ENCODE peak calls at places on chromosome 19, in eight cellular contexts. Y is substantia nigra; N is upper lobe of right lung; H is CD8-positive, alpha-beta memory T cell; R is tibial nerve; O is body of pancreas; P is GM23338; Q is SK-N-MC. W is an unnamed sample.

GRCh38 chr19:405138-405965 is 3.6 kb downstream of the C2CD4C start:
- DNase-seq in P (no peak), Y (no peak), H (no peak), R (no peak), Q (no peak), N (peak), O (no peak), W (no peak)

GRCh38 chr19:38047048-38047435 is 140.0 kb downstream of the SIPA1L3 start:
- DNase-seq in P (no peak), N (no peak), H (no peak), R (no peak), Q (no peak), O (no peak), Y (no peak), W (no peak)

GRCh38 chr19:36679455-36679854 is 8.0 kb upstream of the ZNF567 start:
- DNase-seq in N (no peak), P (no peak), Q (no peak), H (no peak), Y (no peak), O (no peak), R (no peak), W (no peak)

GRCh38 chr19:55986487-55986886 is at the start of gene NLRP5:
- DNase-seq in O (peak), N (no peak), R (no peak), Q (no peak), P (no peak), Y (no peak), H (no peak), W (no peak)

GRCh38 chr19:35521124-35521743 is 6.9 kb downstream of the SBSN start:
- DNase-seq in Q (no peak), N (no peak), R (no peak), H (no peak), O (no peak), P (peak), Y (no peak), W (no peak)

GRCh38 chr19:32223595-32224370 is 121.6 kb upstream of the ZNF507 start:
- DNase-seq in Q (no peak), H (no peak), Y (no peak), N (no peak), O (no peak), P (peak), R (no peak), W (no peak)

GRCh38 chr19:458091-459042 is 2.5 kb downstream of the SHC2 start:
- DNase-seq in N (no peak), R (no peak), Q (no peak), H (no peak), Y (no peak), O (no peak), P (no peak), W (no peak)

GRCh38 chr19:19379527-19379926 is 25.9 kb upstream of the GATAD2A start:
- DNase-seq in R (no peak), O (no peak), H (no peak), Q (no peak), Y (no peak), P (no peak), N (no peak), W (no peak)

GRCh38 chr19:788821-789472 is 8.3 kb upstream of the PTBP1 start:
- DNase-seq in Q (no peak), Y (no peak), N (no peak), P (peak), R (no peak), H (no peak), O (no peak), W (no peak)

GRCh38 chr19:45172173-45172572 is 5.9 kb downstream of the TRAPPC6A start:
- DNase-seq in N (no peak), O (no peak), Q (no peak), H (no peak), Y (no peak), P (no peak), R (no peak), W (no peak)

DNA sequence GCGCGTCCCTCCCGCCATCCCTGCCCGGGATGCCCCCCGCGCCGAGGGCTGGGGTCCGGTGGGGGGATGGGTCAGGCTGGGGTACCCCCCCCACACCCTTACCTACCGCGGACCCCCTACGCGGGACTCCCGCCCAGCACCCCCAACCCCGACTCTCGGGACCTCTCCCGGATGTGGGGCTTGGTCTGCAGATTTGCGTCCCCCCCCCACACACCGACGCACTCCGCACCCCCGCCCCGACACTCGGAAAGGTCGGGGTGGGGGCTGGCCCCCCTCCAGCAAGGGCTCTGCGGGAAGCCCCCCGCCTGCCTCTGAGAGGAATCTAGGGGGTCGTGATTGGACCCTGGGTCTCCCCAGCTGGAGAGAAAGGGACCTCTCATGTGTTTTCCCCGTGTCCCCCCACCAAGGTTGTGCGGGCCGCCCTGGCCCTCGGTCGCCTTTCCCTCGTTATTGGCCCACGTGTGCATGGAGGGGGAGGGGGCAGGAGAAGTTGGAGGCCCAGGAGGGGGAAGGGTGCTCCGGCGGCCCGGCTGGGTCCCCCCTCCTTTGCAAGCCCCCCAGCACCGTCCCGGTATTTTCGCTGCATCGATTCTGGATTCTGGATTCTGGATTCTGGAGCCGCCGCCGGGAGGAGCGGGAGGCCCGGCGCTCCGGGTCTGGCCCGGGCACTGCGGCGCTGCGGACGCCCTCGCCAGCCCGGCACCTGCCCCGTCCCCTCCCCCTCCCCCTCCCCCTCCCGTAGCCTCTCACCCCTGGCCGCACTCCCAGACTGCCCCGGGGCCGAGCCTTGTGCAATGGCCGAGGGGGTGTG is 583 bp downstream of the NFIC start:
- DNase-seq in H (no peak), Y (peak), Q (no peak), N (peak), P (no peak), O (peak), R (no peak), W (no peak)
- H3K27ac ChIP-seq in H (peak), Y (peak), Q (peak), N (peak), P (no peak), O (peak), R (peak), W (peak)

GRCh38 chr19:7981199-7981598 is 24.2 kb downstream of the ELAVL1 start:
- DNase-seq in Q (no peak), H (no peak), Y (no peak), P (no peak), R (no peak), N (no peak), O (no peak), W (no peak)

GRCh38 chr19:7982103-7982502 is 23.3 kb downstream of the ELAVL1 start:
- DNase-seq in H (no peak), R (no peak), P (no peak), O (no peak), N (no peak), Y (no peak), Q (no peak), W (no peak)

GRCh38 chr19:7983286-7983950 is 22.0 kb downstream of the ELAVL1 start:
- DNase-seq in N (no peak), P (no peak), O (no peak), R (no peak), Y (no peak), H (no peak), Q (no peak), W (no peak)

GRCh38 chr19:7981661-7982060 is 23.8 kb downstream of the ELAVL1 start:
- DNase-seq in R (no peak), H (no peak), P (no peak), O (no peak), N (no peak), Q (no peak), Y (no peak), W (no peak)

GRCh38 chr19:7982651-7983099 is 22.8 kb downstream of the ELAVL1 start:
- DNase-seq in H (no peak), Y (no peak), N (no peak), P (no peak), O (no peak), Q (no peak), R (no peak), W (no peak)
- H3K27ac ChIP-seq in H (no peak), Y (no peak), N (peak), P (no peak), O (no peak), Q (no peak), R (no peak), W (no peak)

GRCh38 chr19:11451327-11451941 is 16.0 kb downstream of the PRKCSH start:
- DNase-seq in Q (no peak), N (no peak), Y (no peak), R (no peak), H (no peak), O (no peak), P (no peak), W (no peak)

GRCh38 chr19:11451942-11452813 is 16.7 kb downstream of the PRKCSH start:
- DNase-seq in N (no peak), P (peak), O (no peak), R (no peak), H (no peak), Q (no peak), Y (no peak), W (no peak)

GRCh38 chr19:11448923-11449554 is 13.6 kb downstream of the PRKCSH start:
- DNase-seq in R (no peak), Y (no peak), N (no peak), O (no peak), H (no peak), P (no peak), Q (no peak), W (no peak)

GRCh38 chr19:11452814-11453335 is 17.4 kb downstream of the PRKCSH start:
- DNase-seq in Y (no peak), O (no peak), P (no peak), R (no peak), N (no peak), H (no peak), Q (no peak), W (no peak)

GRCh38 chr19:11450570-11451326 is 15.3 kb downstream of the PRKCSH start:
- DNase-seq in P (no peak), Y (no peak), R (no peak), N (no peak), O (no peak), H (no peak), Q (no peak), W (no peak)
- H3K27ac ChIP-seq in P (peak), Y (peak), R (no peak), N (no peak), O (no peak), H (no peak), Q (peak), W (no peak)

GRCh38 chr19:46863818-46864629 is 3.2 kb downstream of the ARHGAP35 start:
- DNase-seq in O (peak), H (no peak), N (peak), P (peak), Q (no peak), Y (no peak), R (no peak), W (peak)
- H3K27ac ChIP-seq in O (peak), H (peak), N (peak), P (peak), Q (peak), Y (peak), R (peak), W (no peak)

GRCh38 chr19:11155373-11156120 is at the start of gene SPC24:
- DNase-seq in O (peak), Q (peak), N (peak), Y (peak), P (peak), R (peak), H (peak), W (peak)
- H3K27ac ChIP-seq in O (peak), Q (peak), N (peak), Y (peak), P (no peak), R (peak), H (peak), W (no peak)

GRCh38 chr19:41785653-41786052 is 10.7 kb upstream of the CEACAM3 start:
- DNase-seq in O (peak), N (peak), Q (peak), H (peak), Y (peak), P (peak), R (peak), W (peak)
- H3K27ac ChIP-seq in O (no peak), N (no peak), Q (no peak), H (no peak), Y (no peak), P (no peak), R (no peak), W (no peak)

GRCh38 chr19:5047251-5047935 is 78.5 kb downstream of the KDM4B start:
- DNase-seq in O (no peak), P (no peak), Q (no peak), N (no peak), H (no peak), R (no peak), Y (no peak), W (no peak)

GRCh38 chr19:5049561-5049960 is 80.6 kb downstream of the KDM4B start:
- DNase-seq in Y (no peak), O (no peak), N (no peak), Q (no peak), R (no peak), H (no peak), P (no peak), W (no peak)

GRCh38 chr19:5046339-5047039 is 77.6 kb downstream of the KDM4B start:
- DNase-seq in P (no peak), H (no peak), O (peak), Q (no peak), N (peak), Y (no peak), R (no peak), W (peak)

GRCh38 chr19:5048727-5049553 is 80.0 kb downstream of the KDM4B start:
- DNase-seq in P (no peak), Y (no peak), R (no peak), Q (no peak), H (no peak), O (no peak), N (no peak), W (no peak)

GRCh38 chr19:5048091-5048726 is 79.3 kb downstream of the KDM4B start:
- DNase-seq in O (peak), R (peak), Y (peak), P (peak), H (peak), Q (peak), N (peak), W (peak)
- H3K27ac ChIP-seq in O (no peak), R (peak), Y (no peak), P (no peak), H (no peak), Q (no peak), N (no peak), W (no peak)

W was measured in small intestine.